ENCODE peak calls at places on chromosomes 1 and 21, in seven cellular contexts. V, Q, S, M, P, R and E are unnamed samples.

GRCh38 chr1:202046748-202047708 is 36.6 kb downstream of the ELF3 start:
- DNase-seq in V (no peak), Q (no peak), S (no peak), M (no peak), P (peak), R (no peak), E (no peak)

GRCh38 chr1:19757641-19758040 is 42.1 kb downstream of the TMCO4 start:
- DNase-seq in V (no peak), Q (no peak), S (no peak), M (no peak), P (no peak), R (no peak), E (no peak)

GRCh38 chr1:31712625-31713024 is 8.8 kb upstream of the COL16A1 start:
- DNase-seq in V (no peak), Q (no peak), S (no peak), M (no peak), P (no peak), R (no peak), E (no peak)

GRCh38 chr1:204190212-204191211 is 5.8 kb downstream of the KISS1 start:
- DNase-seq in V (no peak), Q (no peak), S (peak), M (peak), P (peak), R (no peak), E (no peak)

GRCh38 chr1:231613419-231614349 is 12.9 kb upstream of the DISC1 start:
- DNase-seq in V (no peak), Q (no peak), S (no peak), M (no peak), P (no peak), R (no peak), E (no peak)

GRCh38 chr1:50195205-50195604 is 86.5 kb downstream of the ELAVL4 start:
- DNase-seq in V (no peak), Q (no peak), S (no peak), M (no peak), P (no peak), R (no peak), E (no peak)

GRCh38 chr1:212110617-212111016 is 75.1 kb downstream of the DTL start:
- DNase-seq in V (no peak), Q (no peak), S (peak), M (no peak), P (no peak), R (no peak), E (no peak)

GRCh38 chr1:42439940-42440339 is 15.9 kb downstream of the ZMYND12 start:
- DNase-seq in V (no peak), Q (no peak), S (no peak), M (no peak), P (peak), R (no peak), E (no peak)

GRCh38 chr1:30106125-30106524 is 617.3 kb downstream of the MATN1 start:
- DNase-seq in V (no peak), Q (no peak), S (peak), M (peak), P (peak), R (peak), E (no peak)

GRCh38 chr21:20523191-20523590 is 475.0 kb upstream of the NCAM2 start:
- DNase-seq in V (no peak), Q (no peak), S (no peak), M (no peak), P (no peak), R (no peak), E (no peak)

GRCh38 chr1:168372857-168373520 is 92.3 kb downstream of the TBX19 start:
- DNase-seq in V (no peak), Q (no peak), S (peak), M (no peak), P (no peak), R (no peak), E (no peak)

GRCh38 chr1:2946291-2946690 is 75.0 kb upstream of the ACTRT2 start:
- DNase-seq in V (no peak), Q (no peak), S (no peak), M (no peak), P (no peak), R (no peak), E (no peak)
- TF ChIP-seq TAF1 in V (no peak), Q (no peak), S (no peak), M (no peak), P (no peak), R (no peak), E (no peak)

GRCh38 chr1:21340230-21340564 is 49.9 kb upstream of the ECE1 start:
- DNase-seq in V (no peak), Q (no peak), S (no peak), M (no peak), P (no peak), R (no peak), E (no peak)
- TF ChIP-seq POLR2AphosphoS5 in V (no peak), Q (no peak), S (no peak), M (no peak), P (no peak), R (no peak), E (no peak)

DNA sequence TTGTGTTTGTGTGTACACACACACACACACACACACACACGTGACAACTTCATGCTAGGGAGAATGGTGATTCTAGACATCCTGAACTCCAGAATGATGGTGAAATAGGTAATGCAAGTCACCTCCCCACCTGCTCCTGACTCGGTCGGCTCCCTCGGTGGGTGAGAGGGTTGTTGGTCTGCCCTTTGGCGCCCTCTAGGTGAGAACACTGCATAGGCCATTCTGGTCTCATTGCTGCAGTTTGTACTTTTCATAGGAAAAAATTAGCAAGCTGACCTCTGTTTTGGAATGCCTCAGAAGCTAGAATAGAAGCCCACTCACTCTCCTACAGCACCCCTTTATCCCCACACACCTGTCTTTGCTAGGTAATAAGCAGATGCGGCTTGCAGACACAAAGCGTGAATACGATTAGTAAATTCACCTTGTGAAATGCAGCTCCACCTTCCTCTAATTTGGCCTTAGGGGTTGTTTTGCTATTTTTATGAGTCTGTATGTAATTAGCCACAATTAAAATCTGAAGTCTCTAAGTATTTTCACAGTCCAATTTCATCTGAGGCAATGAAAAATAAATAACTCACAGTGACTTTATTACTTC is 130.0 kb upstream of the KCNJ15 start:
- DNase-seq in V (peak), Q (no peak), S (peak), M (peak), P (peak), R (peak), E (peak)
- TF ChIP-seq TAF1 in V (no peak), Q (no peak), S (no peak), M (no peak), P (no peak), R (no peak), E (no peak)

GRCh38 chr1:206495493-206496046 is 11.8 kb upstream of the RASSF5 start:
- DNase-seq in V (no peak), Q (no peak), S (no peak), M (no peak), P (no peak), R (no peak), E (no peak)
- TF ChIP-seq POLR2AphosphoS5 in V (no peak), Q (no peak), S (no peak), M (no peak), P (no peak), R (no peak), E (no peak)

DNA sequence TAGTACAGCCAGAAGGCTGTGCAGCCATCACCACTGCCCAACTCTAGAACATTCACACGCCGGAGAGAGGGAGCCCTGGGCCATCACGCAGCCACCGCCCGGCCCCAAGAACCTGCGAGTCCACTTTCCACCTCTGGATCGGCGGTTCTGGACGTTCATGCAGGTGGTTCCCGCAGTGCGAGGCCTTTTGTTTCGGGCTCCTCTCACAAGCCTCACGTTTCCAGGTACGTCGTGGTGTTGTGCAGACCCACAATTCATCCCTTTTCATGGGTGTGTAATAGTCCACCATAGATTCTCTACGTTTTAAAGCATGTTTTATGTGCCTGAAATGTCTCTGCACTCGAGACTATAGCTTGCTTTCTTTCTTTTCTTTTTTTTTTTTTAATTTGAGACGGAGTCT is 23.6 kb downstream of the COL18A1 start:
- DNase-seq in V (no peak), Q (no peak), S (no peak), M (no peak), P (no peak), R (no peak), E (no peak)
- TF ChIP-seq TAF1 in V (no peak), Q (no peak), S (no peak), M (no peak), P (no peak), R (no peak), E (no peak)

GRCh38 chr21:28111151-28111619 is 881.5 kb downstream of the LTN1 start:
- DNase-seq in V (no peak), Q (no peak), S (no peak), M (no peak), P (no peak), R (peak), E (no peak)
- TF ChIP-seq POLR2AphosphoS5 in V (no peak), Q (no peak), S (no peak), M (no peak), P (no peak), R (peak), E (no peak)

GRCh38 chr1:206798384-206798996 is 26.2 kb upstream of the IL10 start:
- DNase-seq in V (no peak), Q (no peak), S (no peak), M (no peak), P (no peak), R (no peak), E (no peak)

GRCh38 chr1:206794294-206794908 is 22.1 kb upstream of the IL10 start:
- DNase-seq in V (no peak), Q (no peak), S (no peak), M (no peak), P (no peak), R (no peak), E (no peak)

GRCh38 chr1:206797534-206798383 is 25.5 kb upstream of the IL10 start:
- DNase-seq in V (no peak), Q (no peak), S (peak), M (peak), P (no peak), R (peak), E (no peak)

GRCh38 chr1:206799311-206799710 is 27.0 kb upstream of the IL10 start:
- DNase-seq in V (no peak), Q (no peak), S (no peak), M (no peak), P (no peak), R (no peak), E (no peak)

GRCh38 chr1:206796984-206797402 is 24.7 kb upstream of the IL10 start:
- DNase-seq in V (no peak), Q (no peak), S (no peak), M (no peak), P (no peak), R (no peak), E (no peak)
- TF ChIP-seq TAF1 in V (no peak), Q (no peak), S (no peak), M (no peak), P (no peak), R (no peak), E (no peak)

DNA sequence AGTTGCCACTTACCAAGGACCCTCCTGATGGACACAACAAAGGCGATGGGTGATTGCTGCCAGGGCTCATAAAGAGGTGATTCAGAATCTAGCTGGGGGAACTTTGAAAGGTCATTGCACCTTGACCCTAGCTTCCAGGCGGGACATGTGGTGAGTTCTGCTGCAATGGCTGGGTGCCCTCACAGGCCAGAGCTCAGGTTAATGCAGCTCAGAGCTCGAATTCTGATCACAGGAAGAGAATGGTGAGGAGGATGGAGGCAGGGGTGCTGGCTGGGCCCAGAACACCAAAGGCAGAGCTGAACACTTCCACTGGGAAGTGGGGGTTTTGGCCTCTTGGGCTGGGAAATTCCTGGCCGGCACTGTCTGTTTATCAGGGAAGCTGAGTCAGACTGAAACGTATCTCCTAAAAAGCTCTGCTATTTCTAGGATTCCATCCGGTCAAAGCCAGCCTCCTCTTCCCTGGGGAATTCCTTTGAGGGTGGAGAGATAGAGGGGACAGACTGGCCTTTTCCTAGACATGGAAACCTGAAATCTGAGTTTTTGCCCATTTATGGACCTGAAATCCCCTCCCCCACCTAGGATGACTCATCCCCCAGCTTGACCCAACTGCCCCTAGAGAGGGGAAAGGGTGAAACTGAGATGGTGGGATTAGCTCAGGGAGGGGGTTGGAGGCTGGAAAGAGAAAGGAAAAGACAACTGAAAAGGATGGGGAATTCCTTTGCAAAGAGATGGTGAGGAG is 27.2 kb downstream of the NUAK2 start:
- DNase-seq in V (no peak), Q (no peak), S (peak), M (peak), P (peak), R (no peak), E (no peak)
- TF ChIP-seq POLR2AphosphoS5 in V (no peak), Q (no peak), S (no peak), M (peak), P (no peak), R (peak), E (no peak)

GRCh38 chr1:48291421-48291820 is 68.9 kb downstream of the SLC5A9 start:
- DNase-seq in V (no peak), Q (no peak), S (no peak), M (no peak), P (no peak), R (no peak), E (no peak)
- TF ChIP-seq TAF1 in V (no peak), Q (no peak), S (no peak), M (no peak), P (no peak), R (no peak), E (no peak)

DNA sequence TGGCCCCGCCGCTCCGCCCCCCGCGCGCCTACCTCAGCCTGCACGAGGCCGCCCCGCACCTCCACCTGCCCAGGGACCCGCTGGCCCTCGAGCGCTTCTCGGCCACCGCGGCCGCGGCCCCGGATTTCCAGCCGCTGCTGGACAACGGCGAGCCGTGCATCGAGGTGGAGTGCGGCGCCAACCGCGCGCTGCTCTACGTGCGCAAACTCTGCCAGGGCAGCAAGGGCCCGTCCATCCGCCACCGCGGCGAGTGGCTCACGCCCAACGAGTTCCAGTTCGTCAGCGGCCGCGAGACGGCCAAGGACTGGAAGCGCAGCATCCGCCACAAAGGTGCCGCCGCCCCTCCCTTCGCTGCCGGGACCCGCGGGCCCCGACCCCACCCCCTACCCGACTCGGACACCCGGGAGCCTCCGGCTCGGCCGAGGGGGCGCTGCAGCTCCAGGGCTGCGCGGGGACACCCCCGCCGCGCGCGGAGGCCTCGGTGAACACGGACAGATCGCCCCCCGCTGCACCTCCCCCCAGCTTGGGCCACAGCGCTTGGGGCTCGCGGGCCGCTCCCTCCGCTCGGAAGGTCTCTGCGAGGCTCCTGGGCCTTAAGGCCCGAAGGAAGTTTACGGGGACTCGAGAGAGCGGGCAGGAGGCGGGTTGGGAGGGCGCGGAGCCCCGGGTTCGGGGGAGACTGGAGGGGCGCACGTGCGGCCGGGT is 1.0 kb downstream of the SAMD11 start:
- DNase-seq in V (no peak), Q (no peak), S (peak), M (peak), P (no peak), R (peak), E (no peak)
- TF ChIP-seq POLR2AphosphoS5 in V (no peak), Q (no peak), S (no peak), M (no peak), P (no peak), R (no peak), E (no peak)